ENCODE peak calls at places on chromosomes 4 and X, in nine cellular contexts. G is right atrium auricular region, O is brain microvascular endothelial cell, W is lower leg skin, F is A549, Y is AG04450, C is fibroblast of mammary gland, D is stomach, I is lung. S is an unnamed sample.

GRCh38 chr4:56656346-56656643 is 24.8 kb downstream of the HOPX start:
- DNase-seq in G (no peak), O (no peak), W (no peak), F (no peak), Y (no peak), C (no peak), D (peak), I (no peak), S (no peak)

GRCh38 chrX:153650959-153651358 is 4.0 kb downstream of the DUSP9 start:
- DNase-seq in G (no peak), O (no peak), W (no peak), F (no peak), Y (no peak), C (no peak), D (no peak), I (no peak), S (no peak)

GRCh38 chr4:10160280-10160856 is 43.8 kb upstream of the WDR1 start:
- DNase-seq in G (no peak), O (peak), W (no peak), F (no peak), Y (no peak), C (peak), D (no peak), I (no peak), S (no peak)

GRCh38 chr4:1723131-1723801 is 1.9 kb downstream of the TACC3 start:
- DNase-seq in G (no peak), O (no peak), W (no peak), F (no peak), Y (no peak), C (no peak), D (no peak), I (no peak), S (no peak)

GRCh38 chrX:24982306-24982965 is 33.3 kb downstream of the ARX start:
- DNase-seq in G (no peak), O (no peak), W (no peak), F (no peak), Y (no peak), C (peak), D (no peak), I (no peak), S (no peak)

GRCh38 chr4:121656269-121656641 is 40.5 kb downstream of the ANXA5 start:
- DNase-seq in G (no peak), O (peak), W (peak), F (no peak), Y (peak), C (peak), D (peak), I (peak), S (peak)

GRCh38 chr4:15809058-15809457 is 30.9 kb downstream of the CD38 start:
- DNase-seq in G (no peak), O (no peak), W (no peak), F (no peak), Y (no peak), C (no peak), D (no peak), I (no peak), S (no peak)

GRCh38 chrX:100687546-100687945 is 43.5 kb downstream of the SRPX2 start:
- DNase-seq in G (no peak), O (no peak), W (no peak), F (no peak), Y (no peak), C (no peak), D (no peak), I (no peak), S (no peak)

GRCh38 chrX:276588-277171 is 4.5 kb upstream of the PLCXD1 start:
- DNase-seq in G (no peak), O (peak), W (no peak), F (peak), Y (no peak), C (peak), D (peak), I (no peak), S (no peak)

GRCh38 chr4:164177186-164177585 is 576.7 kb upstream of the SMIM31 start:
- DNase-seq in G (no peak), O (no peak), W (no peak), F (no peak), Y (no peak), C (no peak), D (no peak), I (no peak), S (no peak)

GRCh38 chr4:5124876-5125275 is 73.6 kb downstream of the STK32B start:
- DNase-seq in G (no peak), O (no peak), W (no peak), F (no peak), Y (no peak), C (no peak), D (no peak), I (no peak), S (no peak)

GRCh38 chr4:141851246-141851891 is 215.0 kb downstream of the IL15 start:
- DNase-seq in G (no peak), O (no peak), W (peak), F (no peak), Y (peak), C (peak), D (no peak), I (no peak), S (no peak)

GRCh38 chr4:110049951-110050925 is 137.6 kb downstream of the EGF start:
- DNase-seq in G (no peak), O (peak), W (peak), F (peak), Y (peak), C (peak), D (peak), I (no peak), S (peak)

GRCh38 chr4:117455088-117455487 is 369.7 kb upstream of the TRAM1L1 start:
- DNase-seq in G (no peak), O (no peak), W (no peak), F (no peak), Y (no peak), C (no peak), D (no peak), I (no peak), S (no peak)

GRCh38 chr4:117164338-117164737 is 79.0 kb upstream of the TRAM1L1 start:
- DNase-seq in G (no peak), O (no peak), W (no peak), F (no peak), Y (no peak), C (no peak), D (no peak), I (no peak), S (no peak)

GRCh38 chr4:150679767-150680088 is 97.8 kb downstream of the MAB21L2 start:
- DNase-seq in G (no peak), O (no peak), W (no peak), F (no peak), Y (no peak), C (peak), D (no peak), I (no peak), S (no peak)

GRCh38 chr4:48255959-48256342 is 13.7 kb downstream of the TEC start:
- DNase-seq in G (no peak), O (no peak), W (no peak), F (no peak), Y (no peak), C (no peak), D (no peak), I (no peak), S (no peak)

GRCh38 chrX:29699214-29699613 is 516.1 kb upstream of the MAGEB2 start:
- DNase-seq in G (no peak), O (no peak), W (no peak), F (no peak), Y (no peak), C (no peak), D (no peak), I (no peak), S (no peak)
- H3K4me3 ChIP-seq in G (no peak), O (no peak), W (no peak), F (no peak), Y (no peak), C (no peak), D (no peak), I (no peak), S (no peak)

GRCh38 chr4:165324918-165325304 is 2.6 kb upstream of the MSMO1 start:
- DNase-seq in G (no peak), O (no peak), W (no peak), F (no peak), Y (no peak), C (no peak), D (no peak), I (no peak), S (no peak)

GRCh38 chr4:165327211-165328100 is at the start of gene MSMO1:
- DNase-seq in G (peak), O (peak), W (peak), F (peak), Y (peak), C (peak), D (peak), I (peak), S (peak)

GRCh38 chr4:165324203-165324917 is 3.1 kb upstream of the MSMO1 start:
- DNase-seq in G (no peak), O (no peak), W (no peak), F (no peak), Y (no peak), C (no peak), D (no peak), I (no peak), S (no peak)

GRCh38 chr4:165326831-165327210 is 648 bp upstream of the MSMO1 start:
- DNase-seq in G (no peak), O (peak), W (no peak), F (peak), Y (no peak), C (peak), D (no peak), I (peak), S (no peak)

GRCh38 chr4:165325732-165326512 is 1.5 kb upstream of the MSMO1 start:
- DNase-seq in G (no peak), O (peak), W (no peak), F (no peak), Y (peak), C (peak), D (no peak), I (no peak), S (peak)
- H3K4me3 ChIP-seq in G (peak), O (peak), W (no peak), F (no peak), Y (peak), C (peak), D (no peak), I (no peak), S (no peak)

GRCh38 chrX:123876177-123876576 is 16.3 kb downstream of the XIAP start:
- DNase-seq in G (no peak), O (no peak), W (no peak), F (no peak), Y (no peak), C (no peak), D (no peak), I (no peak), S (no peak)

GRCh38 chrX:123873956-123874355 is 14.1 kb downstream of the XIAP start:
- DNase-seq in G (no peak), O (no peak), W (no peak), F (no peak), Y (no peak), C (no peak), D (no peak), I (no peak), S (no peak)

GRCh38 chrX:123881330-123881729 is 21.5 kb downstream of the XIAP start:
- DNase-seq in G (no peak), O (no peak), W (no peak), F (no peak), Y (no peak), C (no peak), D (no peak), I (no peak), S (no peak)

GRCh38 chrX:123878177-123878576 is 18.3 kb downstream of the XIAP start:
- DNase-seq in G (no peak), O (no peak), W (no peak), F (no peak), Y (no peak), C (peak), D (no peak), I (no peak), S (no peak)

DNA sequence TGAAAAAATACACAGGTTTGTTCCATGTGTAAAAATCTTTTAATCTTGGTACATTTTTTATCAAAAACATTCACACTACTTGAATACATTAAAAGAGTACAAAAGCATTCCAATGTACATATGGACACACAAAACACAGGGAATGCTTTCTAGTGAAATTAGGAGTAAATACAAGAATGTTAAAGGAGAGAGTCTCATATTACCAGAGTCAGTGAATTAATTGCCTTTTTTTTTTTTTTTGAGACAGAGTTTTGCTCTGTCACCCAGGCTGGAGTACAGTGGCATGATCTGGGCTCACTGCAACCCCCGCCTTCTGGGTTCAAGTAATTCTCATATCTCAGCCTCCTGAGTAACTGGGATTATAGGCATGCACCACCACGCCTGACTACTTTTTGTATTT is 17.0 kb downstream of the XIAP start:
- DNase-seq in G (no peak), O (no peak), W (no peak), F (no peak), Y (no peak), C (no peak), D (no peak), I (no peak), S (no peak)
- H3K4me3 ChIP-seq in G (no peak), O (no peak), W (no peak), F (no peak), Y (no peak), C (no peak), D (no peak), I (no peak), S (no peak)

GRCh38 chrX:39688219-39688575 is 409.6 kb downstream of the BCOR start:
- DNase-seq in G (no peak), O (no peak), W (no peak), F (no peak), Y (no peak), C (no peak), D (no peak), I (no peak), S (no peak)
- H3K4me3 ChIP-seq in G (peak), O (peak), W (no peak), F (peak), Y (peak), C (peak), D (peak), I (no peak), S (peak)

GRCh38 chrX:16577483-16578029 is 72.4 kb upstream of the S100G start:
- DNase-seq in G (no peak), O (no peak), W (no peak), F (no peak), Y (no peak), C (no peak), D (no peak), I (no peak), S (no peak)
- H3K4me3 ChIP-seq in G (no peak), O (no peak), W (no peak), F (no peak), Y (no peak), C (no peak), D (no peak), I (no peak), S (no peak)

GRCh38 chrX:129678176-129678880 is 23.6 kb upstream of the APLN start:
- DNase-seq in G (no peak), O (no peak), W (no peak), F (peak), Y (no peak), C (no peak), D (peak), I (peak), S (no peak)

GRCh38 chrX:129682979-129683378 is 28.2 kb upstream of the APLN start:
- DNase-seq in G (no peak), O (no peak), W (no peak), F (no peak), Y (no peak), C (no peak), D (no peak), I (no peak), S (no peak)

GRCh38 chrX:129679856-129680255 is 25.1 kb upstream of the APLN start:
- DNase-seq in G (no peak), O (no peak), W (no peak), F (no peak), Y (no peak), C (peak), D (no peak), I (no peak), S (no peak)

GRCh38 chrX:129678881-129679195 is 24.1 kb upstream of the APLN start:
- DNase-seq in G (no peak), O (no peak), W (no peak), F (no peak), Y (no peak), C (no peak), D (no peak), I (no peak), S (no peak)
- H3K4me3 ChIP-seq in G (peak), O (peak), W (no peak), F (peak), Y (no peak), C (no peak), D (peak), I (no peak), S (no peak)

DNA sequence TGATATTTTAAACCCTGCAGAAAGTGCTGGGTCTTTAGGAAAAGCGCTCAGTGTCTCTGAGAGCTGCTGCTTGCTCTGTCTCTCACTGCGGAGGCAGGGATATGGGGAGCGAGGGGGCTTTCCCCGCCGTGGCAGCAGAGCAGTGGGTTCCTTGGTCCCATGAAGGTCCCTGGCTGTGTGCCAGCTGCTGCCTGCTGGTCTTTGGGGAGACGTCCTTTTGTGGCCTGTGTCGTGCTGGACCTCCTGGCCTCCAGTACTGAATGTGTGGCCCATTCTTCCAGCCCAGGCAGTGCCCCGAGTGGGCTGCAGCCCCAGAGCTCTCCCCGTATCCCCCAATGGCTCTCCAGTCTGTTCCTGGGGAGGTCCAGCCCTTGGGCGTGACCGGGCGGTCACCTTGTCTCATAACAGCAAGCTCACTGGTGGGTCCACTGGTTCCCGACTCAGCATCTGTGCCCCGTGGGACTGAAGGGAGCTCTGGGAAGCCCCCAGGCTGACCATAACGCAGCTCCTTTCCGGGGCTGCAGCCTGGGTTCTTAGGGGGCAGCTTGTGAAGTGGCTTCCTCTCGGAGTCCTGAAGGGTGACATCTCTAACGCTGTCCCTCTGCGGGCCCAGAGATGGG is 115.6 kb downstream of the SMIM20 start:
- DNase-seq in G (no peak), O (no peak), W (no peak), F (no peak), Y (no peak), C (no peak), D (no peak), I (no peak), S (no peak)
- H3K4me3 ChIP-seq in G (no peak), O (no peak), W (no peak), F (no peak), Y (no peak), C (no peak), D (no peak), I (no peak), S (no peak)

GRCh38 chr4:79645942-79646341 is 237.9 kb upstream of the GK2 start:
- DNase-seq in G (no peak), O (no peak), W (no peak), F (no peak), Y (no peak), C (no peak), D (no peak), I (no peak), S (no peak)
- H3K4me3 ChIP-seq in G (no peak), O (no peak), W (no peak), F (no peak), Y (no peak), C (no peak), D (no peak), I (no peak), S (no peak)